ENCODE peak calls at places on chromosomes 1 and 21, in eight cellular contexts. T, L, H, Z, W, I, A and M are unnamed samples.

GRCh38 chr1:167221126-167221803 is 579 bp downstream of the POU2F1 start:
- DNase-seq in T (peak), L (no peak), H (peak), Z (no peak), W (peak), I (no peak), A (no peak), M (no peak)

GRCh38 chr1:181089017-181089776 is 697 bp downstream of the IER5 start:
- DNase-seq in T (peak), L (no peak), H (no peak), Z (no peak), W (no peak), I (peak), A (no peak), M (no peak)

GRCh38 chr1:201614262-201615015 is 75.5 kb downstream of the NAV1 start:
- DNase-seq in T (peak), L (peak), H (no peak), Z (no peak), W (no peak), I (peak), A (peak), M (no peak)

GRCh38 chr1:101506541-101507164 is 269.8 kb downstream of the S1PR1 start:
- DNase-seq in T (peak), L (peak), H (peak), Z (peak), W (no peak), I (no peak), A (peak), M (peak)

GRCh38 chr1:6891781-6892579 is 106.7 kb downstream of the CAMTA1 start:
- DNase-seq in T (no peak), L (no peak), H (no peak), Z (peak), W (no peak), I (no peak), A (no peak), M (no peak)

GRCh38 chr1:232149302-232150201 is 480.4 kb downstream of the SIPA1L2 start:
- DNase-seq in T (no peak), L (peak), H (no peak), Z (peak), W (no peak), I (no peak), A (peak), M (no peak)

GRCh38 chr1:218346391-218347204 is 1.5 kb downstream of the TGFB2 start:
- DNase-seq in T (peak), L (peak), H (peak), Z (no peak), W (peak), I (peak), A (peak), M (peak)

GRCh38 chr1:214658785-214659184 is 55.8 kb downstream of the CENPF start:
- DNase-seq in T (peak), L (no peak), H (no peak), Z (peak), W (no peak), I (no peak), A (peak), M (no peak)

GRCh38 chr1:165376041-165376810 is 19.7 kb upstream of the LMX1A start:
- DNase-seq in T (peak), L (peak), H (peak), Z (peak), W (no peak), I (peak), A (peak), M (peak)

GRCh38 chr1:193519922-193520321 is 333.5 kb upstream of the B3GALT2 start:
- DNase-seq in T (no peak), L (no peak), H (no peak), Z (no peak), W (no peak), I (no peak), A (no peak), M (no peak)

GRCh38 chr21:43315244-43316137 is 111.4 kb downstream of the SIK1 start:
- DNase-seq in T (no peak), L (no peak), H (no peak), Z (no peak), W (no peak), I (peak), A (no peak), M (no peak)

GRCh38 chr1:180981596-180982387 is 40.9 kb downstream of the STX6 start:
- DNase-seq in T (no peak), L (no peak), H (peak), Z (no peak), W (no peak), I (no peak), A (no peak), M (peak)

GRCh38 chr1:112614460-112615065 is 4.4 kb downstream of the ST7L start:
- DNase-seq in T (no peak), L (no peak), H (no peak), Z (peak), W (no peak), I (no peak), A (peak), M (no peak)

GRCh38 chr1:26529655-26530539 is at the start of gene RPS6KA1:
- DNase-seq in T (peak), L (peak), H (peak), Z (no peak), W (peak), I (peak), A (peak), M (peak)

GRCh38 chr1:168833801-168834224 is 104.8 kb upstream of the DPT start:
- DNase-seq in T (no peak), L (no peak), H (no peak), Z (no peak), W (no peak), I (no peak), A (no peak), M (no peak)

GRCh38 chr1:155207578-155208405 is at the start of gene THBS3:
- DNase-seq in T (peak), L (no peak), H (no peak), Z (peak), W (no peak), I (peak), A (peak), M (peak)

GRCh38 chr1:184870319-184870718 is 104.0 kb downstream of the NIBAN1 start:
- DNase-seq in T (no peak), L (no peak), H (no peak), Z (no peak), W (no peak), I (no peak), A (no peak), M (no peak)

GRCh38 chr1:172266528-172267174 is 153.8 kb upstream of the C1orf105 start:
- DNase-seq in T (no peak), L (no peak), H (no peak), Z (no peak), W (no peak), I (no peak), A (no peak), M (no peak)

GRCh38 chr21:39533545-39534226 is 79.1 kb upstream of the B3GALT5 start:
- DNase-seq in T (no peak), L (no peak), H (no peak), Z (no peak), W (no peak), I (no peak), A (no peak), M (no peak)

GRCh38 chr1:90862782-90863181 is 145.7 kb upstream of the BARHL2 start:
- DNase-seq in T (no peak), L (no peak), H (no peak), Z (no peak), W (no peak), I (no peak), A (no peak), M (no peak)

GRCh38 chr1:210159206-210159605 is 73.4 kb upstream of the SERTAD4 start:
- DNase-seq in T (no peak), L (no peak), H (no peak), Z (no peak), W (no peak), I (no peak), A (no peak), M (no peak)

GRCh38 chr1:68464891-68465290 is 15.1 kb upstream of the RPE65 start:
- DNase-seq in T (no peak), L (no peak), H (no peak), Z (no peak), W (no peak), I (no peak), A (no peak), M (no peak)

GRCh38 chr1:68473060-68473459 is 23.3 kb upstream of the RPE65 start:
- DNase-seq in T (no peak), L (no peak), H (no peak), Z (no peak), W (no peak), I (no peak), A (no peak), M (no peak)

DNA sequence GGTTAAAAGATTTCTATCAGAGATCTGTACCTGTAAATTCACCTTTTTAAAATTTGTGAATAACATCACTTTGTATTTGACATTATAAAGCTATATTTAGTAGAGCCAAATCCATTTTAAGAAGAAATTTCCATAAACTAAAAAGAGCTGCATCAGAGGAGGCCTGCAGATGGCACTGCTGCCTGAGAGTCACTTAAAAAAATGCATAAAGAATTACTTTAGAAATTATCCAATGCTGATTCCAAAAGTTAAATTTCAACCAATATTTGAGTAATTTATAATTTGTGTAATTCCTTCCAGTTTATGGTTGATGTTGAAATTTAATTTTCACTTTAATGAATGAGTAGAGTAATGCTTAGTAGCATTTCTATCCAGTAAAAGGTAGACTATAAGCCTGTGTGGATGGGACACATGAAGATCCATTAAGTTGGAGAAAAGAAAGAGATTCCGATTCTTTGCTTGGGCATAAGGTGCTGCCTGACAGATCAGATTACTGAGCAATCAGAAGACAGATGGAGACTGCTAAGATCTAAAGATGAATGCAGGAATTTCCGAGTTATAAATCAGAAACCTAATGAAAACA is 20.7 kb upstream of the RPE65 start:
- DNase-seq in T (no peak), L (no peak), H (no peak), Z (peak), W (no peak), I (no peak), A (peak), M (no peak)
- TF ChIP-seq CTCF in T (peak), L (peak), H (no peak), Z (peak), W (no peak), I (peak), A (peak), M (peak)

DNA sequence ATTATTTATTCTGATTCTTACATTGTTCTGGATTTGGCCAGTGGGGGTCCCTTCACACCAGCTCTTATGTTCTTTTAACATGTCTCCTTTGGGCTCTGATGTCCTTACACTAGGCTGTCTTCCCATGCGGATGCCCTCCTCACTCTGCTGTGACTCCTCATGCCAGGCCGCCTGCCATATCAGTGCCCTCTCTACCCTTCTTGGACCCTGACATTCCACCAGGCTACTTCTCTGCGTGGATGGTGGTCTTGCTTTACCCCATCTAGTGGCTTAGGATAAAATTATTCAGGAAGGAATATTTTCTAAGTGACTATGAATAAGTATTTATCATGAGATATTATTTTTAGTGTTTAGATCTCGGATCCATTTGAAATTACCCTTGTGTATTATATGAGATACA is 21.2 kb downstream of the ATF6 start:
- DNase-seq in T (no peak), L (no peak), H (no peak), Z (no peak), W (no peak), I (no peak), A (no peak), M (no peak)
- TF ChIP-seq CTCF in T (no peak), L (no peak), H (no peak), Z (peak), W (no peak), I (no peak), A (peak), M (no peak)

GRCh38 chr1:153560771-153561170 is 4.9 kb downstream of the S100A2 start:
- DNase-seq in T (no peak), L (no peak), H (no peak), Z (no peak), W (no peak), I (no peak), A (no peak), M (no peak)

GRCh38 chr1:153560241-153560640 is 5.4 kb downstream of the S100A2 start:
- DNase-seq in T (no peak), L (no peak), H (no peak), Z (no peak), W (no peak), I (no peak), A (no peak), M (no peak)

GRCh38 chr1:153563339-153563952 is 2.2 kb downstream of the S100A2 start:
- DNase-seq in T (no peak), L (no peak), H (no peak), Z (no peak), W (no peak), I (peak), A (no peak), M (no peak)

GRCh38 chr1:153563991-153564390 is 1.7 kb downstream of the S100A2 start:
- DNase-seq in T (no peak), L (no peak), H (no peak), Z (no peak), W (no peak), I (peak), A (no peak), M (no peak)

DNA sequence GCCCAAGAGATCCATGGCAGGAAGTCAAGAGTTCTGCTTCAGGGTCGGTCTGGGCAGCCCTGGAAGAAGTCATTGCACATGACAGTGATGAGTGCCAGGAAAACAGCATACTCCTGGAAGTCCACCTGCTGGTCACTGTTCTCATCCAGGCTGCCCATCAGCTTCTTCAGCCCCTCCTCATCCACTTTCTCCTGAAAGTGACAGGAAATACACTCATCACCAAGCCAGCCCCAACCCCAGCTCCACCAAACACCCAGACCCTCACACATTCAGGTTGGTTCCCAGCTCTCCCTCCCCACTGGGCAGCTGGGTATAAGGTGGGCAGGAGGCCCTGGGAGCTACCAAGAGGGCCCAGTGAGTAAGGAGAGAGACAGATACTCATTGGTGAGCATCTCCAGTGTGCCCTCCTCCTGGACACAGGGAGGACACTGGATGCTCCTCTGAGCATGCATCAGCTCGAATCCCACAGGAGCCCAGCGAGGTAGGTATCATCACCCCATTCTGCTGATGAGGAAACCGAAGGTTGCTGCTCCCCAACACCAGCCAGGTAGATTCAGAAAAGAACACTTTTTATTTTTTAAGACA is 4.2 kb downstream of the S100A2 start:
- DNase-seq in T (no peak), L (no peak), H (no peak), Z (no peak), W (no peak), I (peak), A (no peak), M (no peak)
- TF ChIP-seq CTCF in T (no peak), L (no peak), H (no peak), Z (no peak), W (no peak), I (no peak), A (no peak), M (no peak)

DNA sequence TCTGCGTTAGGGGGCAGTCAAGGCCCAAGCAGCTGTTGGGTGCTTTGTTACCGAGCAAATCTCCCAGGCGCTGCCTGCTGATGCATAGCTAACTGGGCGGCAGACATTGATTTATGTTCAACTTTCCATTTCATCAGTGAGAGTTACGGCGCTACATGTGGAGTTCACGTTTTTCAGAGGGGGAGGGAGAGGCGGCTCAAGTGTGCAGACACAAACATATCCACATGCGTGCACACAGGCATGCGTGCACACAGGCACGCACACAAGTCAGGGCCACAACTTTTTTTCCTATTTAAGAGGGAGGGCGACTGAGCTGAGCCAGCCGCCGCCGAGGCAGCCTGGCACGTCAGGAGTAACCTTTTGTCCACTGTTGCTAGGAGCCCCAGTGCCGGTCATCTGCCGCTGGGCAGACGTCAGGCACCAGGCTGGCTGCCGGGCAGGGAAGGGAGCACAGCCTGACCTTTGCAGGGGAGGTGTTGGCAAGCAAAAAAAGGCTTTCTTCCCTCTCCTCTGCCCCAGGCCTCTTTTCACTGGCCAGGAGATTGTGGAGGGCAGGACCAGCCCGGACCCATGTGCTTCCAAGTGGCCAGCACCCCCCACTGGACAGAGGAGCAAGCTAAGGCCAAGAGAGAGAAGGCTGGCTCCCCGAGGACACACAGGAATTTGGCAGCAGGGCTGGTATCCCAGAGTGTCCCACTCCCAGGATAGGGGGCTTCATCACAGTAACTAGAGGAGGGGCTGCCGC is 73.3 kb downstream of the MRPL37 start:
- DNase-seq in T (peak), L (no peak), H (no peak), Z (peak), W (no peak), I (peak), A (peak), M (no peak)
- TF ChIP-seq CTCF in T (peak), L (no peak), H (no peak), Z (peak), W (no peak), I (peak), A (peak), M (no peak)

GRCh38 chr21:26047279-26047967 is 123.1 kb downstream of the APP start:
- DNase-seq in T (no peak), L (no peak), H (no peak), Z (no peak), W (no peak), I (no peak), A (no peak), M (no peak)
- TF ChIP-seq CTCF in T (no peak), L (no peak), H (no peak), Z (no peak), W (no peak), I (no peak), A (no peak), M (no peak)

DNA sequence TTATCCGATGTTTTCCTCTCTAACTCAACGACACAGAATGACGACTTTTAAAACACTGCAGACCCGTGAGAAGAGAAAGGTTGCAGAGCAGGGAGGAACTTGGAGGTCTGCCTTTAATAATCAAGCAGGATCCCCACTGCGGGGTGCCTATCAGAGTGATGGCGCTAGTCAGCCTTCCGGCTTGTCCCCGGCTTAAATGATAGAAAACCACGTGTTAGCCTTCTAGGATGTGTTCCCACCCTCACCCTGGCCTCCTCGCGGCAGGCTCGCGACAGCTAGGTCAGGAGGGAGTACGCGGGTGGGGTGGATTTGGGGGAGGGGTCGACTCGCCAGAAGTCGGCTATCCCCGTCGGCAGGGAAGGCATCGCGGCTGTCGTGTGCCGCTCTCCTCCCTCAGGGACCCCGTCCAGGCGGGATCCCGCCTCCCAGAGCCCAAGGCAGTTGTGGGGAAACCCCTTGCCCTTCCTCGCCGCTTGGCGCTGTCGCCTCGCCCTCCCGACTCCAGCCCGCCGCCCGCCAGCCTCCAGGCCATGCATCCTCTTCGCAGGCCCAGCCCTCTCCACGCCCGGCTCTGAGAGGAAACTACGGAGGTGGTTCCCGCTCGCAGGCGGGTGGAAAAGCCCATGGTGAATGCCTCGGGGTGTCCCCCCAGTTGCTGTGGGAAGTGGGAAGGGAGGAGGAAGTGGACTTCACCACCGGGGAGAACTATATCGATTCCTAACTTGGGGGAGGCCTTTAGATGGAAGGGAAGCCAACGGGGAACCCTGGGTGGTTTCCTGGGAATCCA is 1.1 kb upstream of the SMG7 start:
- DNase-seq in T (peak), L (peak), H (peak), Z (peak), W (peak), I (peak), A (peak), M (peak)
- TF ChIP-seq CTCF in T (no peak), L (no peak), H (no peak), Z (peak), W (no peak), I (no peak), A (peak), M (peak)

GRCh38 chr1:40862008-40862863 is at the start of gene CITED4:
- DNase-seq in T (peak), L (peak), H (peak), Z (peak), W (peak), I (peak), A (peak), M (peak)
- TF ChIP-seq CTCF in T (peak), L (no peak), H (no peak), Z (no peak), W (no peak), I (peak), A (peak), M (no peak)

GRCh38 chr1:2438641-2439040 is 26.3 kb upstream of the PEX10 start:
- DNase-seq in T (no peak), L (no peak), H (no peak), Z (no peak), W (no peak), I (no peak), A (no peak), M (no peak)
- TF ChIP-seq CTCF in T (no peak), L (no peak), H (no peak), Z (no peak), W (no peak), I (no peak), A (no peak), M (no peak)

GRCh38 chr1:93847811-93848288 is 31.2 kb downstream of the DNTTIP2 start:
- DNase-seq in T (peak), L (peak), H (peak), Z (peak), W (peak), I (peak), A (peak), M (peak)

GRCh38 chr1:93848352-93848883 is 30.6 kb downstream of the DNTTIP2 start:
- DNase-seq in T (no peak), L (no peak), H (no peak), Z (no peak), W (no peak), I (no peak), A (no peak), M (no peak)

GRCh38 chr1:93845554-93846150 is 33.4 kb downstream of the DNTTIP2 start:
- DNase-seq in T (peak), L (peak), H (no peak), Z (peak), W (no peak), I (no peak), A (peak), M (peak)

GRCh38 chr1:93846151-93846928 is 32.7 kb downstream of the DNTTIP2 start:
- DNase-seq in T (peak), L (peak), H (peak), Z (peak), W (peak), I (peak), A (peak), M (peak)

GRCh38 chr1:93846929-93847810 is 31.8 kb downstream of the DNTTIP2 start:
- DNase-seq in T (peak), L (peak), H (peak), Z (peak), W (peak), I (peak), A (peak), M (peak)
- TF ChIP-seq CTCF in T (no peak), L (no peak), H (no peak), Z (no peak), W (no peak), I (peak), A (no peak), M (no peak)